ENCODE peak calls at places on chromosomes 7 and 10, in seven cellular contexts. One of them, this sample, is unnamed.

GRCh38 chr10:649798-650690 is 39.4 kb downstream of the DIP2C start:
- DNase-seq in adrenal gland: peak
- DNase-seq in IMR-90: peak
- DNase-seq in tibial nerve: no peak
- DNase-seq in testis: no peak
- DNase-seq in right lobe of liver: peak
- DNase-seq in heart left ventricle: no peak
- DNase-seq in this sample: peak

GRCh38 chr10:28995497-28995896 is 293.4 kb upstream of the LYZL1 start:
- DNase-seq in adrenal gland: no peak
- DNase-seq in IMR-90: no peak
- DNase-seq in tibial nerve: no peak
- DNase-seq in testis: no peak
- DNase-seq in right lobe of liver: no peak
- DNase-seq in heart left ventricle: no peak
- DNase-seq in this sample: no peak

GRCh38 chr10:4249841-4250496 is 465.0 kb upstream of the KLF6 start:
- DNase-seq in adrenal gland: no peak
- DNase-seq in IMR-90: no peak
- DNase-seq in tibial nerve: no peak
- DNase-seq in testis: no peak
- DNase-seq in right lobe of liver: no peak
- DNase-seq in heart left ventricle: no peak
- DNase-seq in this sample: no peak

GRCh38 chr7:111358915-111359314 is 203.4 kb downstream of the IMMP2L start:
- DNase-seq in adrenal gland: peak
- DNase-seq in IMR-90: no peak
- DNase-seq in tibial nerve: no peak
- DNase-seq in testis: no peak
- DNase-seq in right lobe of liver: no peak
- DNase-seq in heart left ventricle: no peak
- DNase-seq in this sample: no peak

GRCh38 chr7:149884016-149884415 is 10.2 kb downstream of the ATP6V0E2 start:
- DNase-seq in adrenal gland: peak
- DNase-seq in IMR-90: no peak
- DNase-seq in tibial nerve: no peak
- DNase-seq in testis: no peak
- DNase-seq in right lobe of liver: peak
- DNase-seq in heart left ventricle: no peak
- DNase-seq in this sample: no peak

GRCh38 chr10:46097576-46098317 is 51.7 kb upstream of the MSMB start:
- DNase-seq in adrenal gland: peak
- DNase-seq in IMR-90: no peak
- DNase-seq in tibial nerve: no peak
- DNase-seq in testis: no peak
- DNase-seq in right lobe of liver: no peak
- DNase-seq in heart left ventricle: no peak
- DNase-seq in this sample: no peak

GRCh38 chr7:143494622-143495021 is 16.9 kb downstream of the TAS2R41 start:
- DNase-seq in adrenal gland: no peak
- DNase-seq in IMR-90: peak
- DNase-seq in tibial nerve: no peak
- DNase-seq in testis: no peak
- DNase-seq in right lobe of liver: no peak
- DNase-seq in heart left ventricle: no peak
- DNase-seq in this sample: no peak

GRCh38 chr7:37642028-37642540 is 41.5 kb upstream of the GPR141 start:
- DNase-seq in adrenal gland: no peak
- DNase-seq in IMR-90: no peak
- DNase-seq in tibial nerve: no peak
- DNase-seq in testis: no peak
- DNase-seq in right lobe of liver: no peak
- DNase-seq in heart left ventricle: no peak
- DNase-seq in this sample: no peak

GRCh38 chr10:117734626-117735405 is 192.3 kb downstream of the EMX2 start:
- DNase-seq in adrenal gland: peak
- DNase-seq in IMR-90: no peak
- DNase-seq in tibial nerve: no peak
- DNase-seq in testis: peak
- DNase-seq in right lobe of liver: no peak
- DNase-seq in heart left ventricle: no peak
- DNase-seq in this sample: no peak

GRCh38 chr10:22682237-22683192 is 31.9 kb downstream of the PIP4K2A start:
- DNase-seq in adrenal gland: no peak
- DNase-seq in IMR-90: peak
- DNase-seq in tibial nerve: no peak
- DNase-seq in testis: no peak
- DNase-seq in right lobe of liver: no peak
- DNase-seq in heart left ventricle: no peak
- DNase-seq in this sample: peak

GRCh38 chr10:3749597-3750351 is 35.2 kb downstream of the KLF6 start:
- DNase-seq in adrenal gland: peak
- DNase-seq in IMR-90: peak
- DNase-seq in tibial nerve: no peak
- DNase-seq in testis: peak
- DNase-seq in right lobe of liver: no peak
- DNase-seq in heart left ventricle: peak
- DNase-seq in this sample: no peak

GRCh38 chr10:73886085-73886529 is 11.8 kb upstream of the CAMK2G start:
- DNase-seq in adrenal gland: peak
- DNase-seq in IMR-90: peak
- DNase-seq in tibial nerve: no peak
- DNase-seq in testis: peak
- DNase-seq in right lobe of liver: peak
- DNase-seq in heart left ventricle: peak
- DNase-seq in this sample: peak

GRCh38 chr10:63628526-63629362 is 107.5 kb downstream of the REEP3 start:
- DNase-seq in adrenal gland: peak
- DNase-seq in IMR-90: no peak
- DNase-seq in tibial nerve: peak
- DNase-seq in testis: peak
- DNase-seq in right lobe of liver: peak
- DNase-seq in heart left ventricle: peak
- DNase-seq in this sample: peak

GRCh38 chr7:100101016-100101862 is at the start of the genes AP4M1 and MCM7:
- DNase-seq in adrenal gland: peak
- DNase-seq in IMR-90: peak
- DNase-seq in tibial nerve: peak
- DNase-seq in testis: peak
- DNase-seq in right lobe of liver: peak
- DNase-seq in heart left ventricle: peak
- DNase-seq in this sample: peak
- TF ChIP-seq POLR2A in adrenal gland: no peak
- TF ChIP-seq POLR2A in IMR-90: peak
- TF ChIP-seq POLR2A in tibial nerve: peak
- TF ChIP-seq POLR2A in testis: no peak
- TF ChIP-seq POLR2A in right lobe of liver: peak
- TF ChIP-seq POLR2A in heart left ventricle: peak
- TF ChIP-seq POLR2A in this sample: no peak

DNA sequence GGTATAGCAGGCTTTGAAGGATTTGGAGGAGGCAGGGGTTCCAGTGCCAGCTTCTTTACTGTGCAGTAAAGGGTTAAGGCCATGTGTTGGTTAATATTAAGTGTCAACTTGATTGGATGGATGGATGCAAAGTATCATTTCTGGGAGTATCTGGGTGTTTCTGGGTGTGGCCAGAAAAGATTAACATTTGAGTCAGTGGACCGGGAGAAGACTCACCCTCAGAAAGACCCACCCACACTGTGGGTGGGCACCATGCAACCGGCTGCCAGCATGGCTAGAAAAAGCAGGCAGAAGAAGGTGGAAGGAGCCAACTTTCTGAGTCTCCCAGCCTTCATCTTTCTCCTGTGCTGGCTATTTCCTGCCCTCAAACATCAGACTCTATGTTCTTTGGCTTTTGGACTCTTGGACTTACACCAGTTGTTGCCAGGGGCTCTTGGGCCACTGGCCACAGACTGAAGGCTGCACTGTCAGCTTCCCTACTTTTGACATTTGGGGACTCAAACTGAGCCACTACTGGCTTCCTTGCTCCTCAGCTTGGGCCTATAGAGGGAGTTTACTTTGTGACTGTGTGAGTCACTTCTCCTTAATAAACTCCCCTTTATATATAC is 6.8 kb upstream of the TRUB1 start:
- DNase-seq in adrenal gland: no peak
- DNase-seq in IMR-90: no peak
- DNase-seq in tibial nerve: no peak
- DNase-seq in testis: no peak
- DNase-seq in right lobe of liver: no peak
- DNase-seq in heart left ventricle: no peak
- DNase-seq in this sample: no peak
- H3K4me3 ChIP-seq in adrenal gland: no peak
- H3K4me3 ChIP-seq in IMR-90: no peak
- H3K4me3 ChIP-seq in tibial nerve: no peak
- H3K4me3 ChIP-seq in testis: no peak
- H3K4me3 ChIP-seq in right lobe of liver: no peak
- H3K4me3 ChIP-seq in heart left ventricle: no peak
- H3K4me3 ChIP-seq in this sample: no peak

GRCh38 chr10:119378737-119379067 is 163.8 kb downstream of the RGS10 start:
- DNase-seq in adrenal gland: no peak
- DNase-seq in IMR-90: no peak
- DNase-seq in tibial nerve: no peak
- DNase-seq in testis: peak
- DNase-seq in right lobe of liver: no peak
- DNase-seq in heart left ventricle: no peak
- DNase-seq in this sample: no peak
- TF ChIP-seq POLR2A in adrenal gland: no peak
- TF ChIP-seq POLR2A in IMR-90: no peak
- TF ChIP-seq POLR2A in tibial nerve: no peak
- TF ChIP-seq POLR2A in testis: no peak
- TF ChIP-seq POLR2A in right lobe of liver: no peak
- TF ChIP-seq POLR2A in heart left ventricle: no peak
- TF ChIP-seq POLR2A in this sample: no peak

DNA sequence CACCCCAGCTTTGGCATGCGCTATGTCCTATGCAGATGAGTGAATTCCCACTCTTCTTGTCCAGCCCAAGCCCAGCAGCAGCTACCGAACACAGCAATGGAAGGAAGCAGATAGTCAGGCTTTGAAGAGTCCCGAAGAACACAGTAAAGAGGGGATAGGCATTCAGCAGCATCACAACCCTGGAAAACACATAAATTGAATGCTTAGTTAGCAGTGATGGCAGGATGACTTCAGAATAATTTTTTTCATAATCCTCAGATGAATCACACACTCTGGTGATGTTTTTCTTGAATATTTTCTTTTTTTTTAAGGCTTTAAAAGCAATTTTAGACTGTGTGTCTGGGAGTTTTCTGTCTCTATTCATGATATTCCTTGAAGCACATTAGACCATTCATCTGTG is 95.8 kb downstream of the CFAP58 start:
- DNase-seq in adrenal gland: no peak
- DNase-seq in IMR-90: peak
- DNase-seq in tibial nerve: no peak
- DNase-seq in testis: no peak
- DNase-seq in right lobe of liver: no peak
- DNase-seq in heart left ventricle: no peak
- DNase-seq in this sample: no peak
- H3K4me3 ChIP-seq in adrenal gland: no peak
- H3K4me3 ChIP-seq in IMR-90: no peak
- H3K4me3 ChIP-seq in tibial nerve: no peak
- H3K4me3 ChIP-seq in testis: no peak
- H3K4me3 ChIP-seq in right lobe of liver: no peak
- H3K4me3 ChIP-seq in heart left ventricle: no peak
- H3K4me3 ChIP-seq in this sample: no peak

GRCh38 chr7:55170335-55170734 is 151.5 kb downstream of the EGFR start:
- DNase-seq in adrenal gland: no peak
- DNase-seq in IMR-90: no peak
- DNase-seq in tibial nerve: no peak
- DNase-seq in testis: no peak
- DNase-seq in right lobe of liver: no peak
- DNase-seq in heart left ventricle: no peak
- DNase-seq in this sample: no peak
- TF ChIP-seq POLR2A in adrenal gland: no peak
- TF ChIP-seq POLR2A in IMR-90: no peak
- TF ChIP-seq POLR2A in tibial nerve: no peak
- TF ChIP-seq POLR2A in testis: no peak
- TF ChIP-seq POLR2A in right lobe of liver: no peak
- TF ChIP-seq POLR2A in heart left ventricle: no peak
- TF ChIP-seq POLR2A in this sample: no peak

GRCh38 chr10:108566216-108567107 is 1356.8 kb downstream of the XPNPEP1 start:
- DNase-seq in adrenal gland: no peak
- DNase-seq in IMR-90: no peak
- DNase-seq in tibial nerve: no peak
- DNase-seq in testis: no peak
- DNase-seq in right lobe of liver: peak
- DNase-seq in heart left ventricle: no peak
- DNase-seq in this sample: no peak

GRCh38 chr10:108560488-108560887 is 1362.8 kb downstream of the XPNPEP1 start:
- DNase-seq in adrenal gland: no peak
- DNase-seq in IMR-90: no peak
- DNase-seq in tibial nerve: no peak
- DNase-seq in testis: no peak
- DNase-seq in right lobe of liver: no peak
- DNase-seq in heart left ventricle: no peak
- DNase-seq in this sample: no peak

GRCh38 chr10:108556176-108556575 is 1367.1 kb downstream of the XPNPEP1 start:
- DNase-seq in adrenal gland: no peak
- DNase-seq in IMR-90: no peak
- DNase-seq in tibial nerve: no peak
- DNase-seq in testis: no peak
- DNase-seq in right lobe of liver: no peak
- DNase-seq in heart left ventricle: no peak
- DNase-seq in this sample: no peak

GRCh38 chr10:108562105-108562504 is 1361.2 kb downstream of the XPNPEP1 start:
- DNase-seq in adrenal gland: no peak
- DNase-seq in IMR-90: no peak
- DNase-seq in tibial nerve: no peak
- DNase-seq in testis: no peak
- DNase-seq in right lobe of liver: no peak
- DNase-seq in heart left ventricle: no peak
- DNase-seq in this sample: no peak

DNA sequence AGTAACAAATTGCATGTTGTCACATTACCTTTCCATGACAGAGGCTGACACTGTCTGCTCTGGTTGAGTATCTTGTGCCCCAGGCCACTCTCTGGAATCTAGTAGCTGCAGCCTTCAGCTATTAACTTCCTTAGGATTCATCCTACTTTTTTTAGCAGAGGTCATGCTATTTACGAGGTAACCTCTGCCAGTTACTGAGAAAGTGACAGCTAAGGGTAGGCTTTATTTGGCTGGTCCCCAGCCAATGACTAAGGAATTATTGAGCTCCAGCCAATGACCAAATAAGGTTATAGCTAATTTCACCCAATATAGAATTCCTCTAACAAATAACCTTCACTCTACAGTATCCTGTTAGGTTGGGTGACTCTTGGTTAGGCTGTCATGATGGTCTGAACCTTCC is 1361.7 kb downstream of the XPNPEP1 start:
- DNase-seq in adrenal gland: no peak
- DNase-seq in IMR-90: no peak
- DNase-seq in tibial nerve: no peak
- DNase-seq in testis: no peak
- DNase-seq in right lobe of liver: no peak
- DNase-seq in heart left ventricle: no peak
- DNase-seq in this sample: no peak
- H3K4me3 ChIP-seq in adrenal gland: no peak
- H3K4me3 ChIP-seq in IMR-90: no peak
- H3K4me3 ChIP-seq in tibial nerve: no peak
- H3K4me3 ChIP-seq in testis: no peak
- H3K4me3 ChIP-seq in right lobe of liver: no peak
- H3K4me3 ChIP-seq in heart left ventricle: no peak
- H3K4me3 ChIP-seq in this sample: no peak

This sample was measured in transverse colon.